ENCODE peak calls at places on chromosomes 7 and 10, in six cellular contexts. N is fibroblast of lung, S is glutamatergic neuron, A is fibroblast of the aortic adventitia, M is ascending aorta, U is bronchial epithelial cell. K is an unnamed sample.

GRCh38 chr10:123150229-123150985 is 2.5 kb downstream of the HMX2 start:
- DNase-seq in N (no peak), S (no peak), A (no peak), M (no peak), U (no peak), K (no peak)

GRCh38 chr10:5014936-5015335 is 11.3 kb upstream of the AKR1C2 start:
- DNase-seq in N (no peak), S (no peak), A (no peak), M (no peak), U (peak), K (no peak)

GRCh38 chr7:134757938-134758337 is 21.5 kb upstream of the CALD1 start:
- DNase-seq in N (peak), S (no peak), A (peak), M (no peak), U (no peak), K (peak)

GRCh38 chr7:151351967-151352366 is 10.4 kb downstream of the NUB1 start:
- DNase-seq in N (no peak), S (no peak), A (no peak), M (no peak), U (no peak), K (no peak)

GRCh38 chr7:104469135-104469820 is 140.9 kb downstream of the LHFPL3 start:
- DNase-seq in N (no peak), S (no peak), A (no peak), M (no peak), U (no peak), K (no peak)

GRCh38 chr10:86945361-86946214 is 11.8 kb downstream of the MMRN2 start:
- DNase-seq in N (peak), S (peak), A (peak), M (peak), U (no peak), K (no peak)

GRCh38 chr7:128830231-128831177 is at the start of gene FLNC:
- DNase-seq in N (peak), S (peak), A (peak), M (peak), U (no peak), K (peak)

GRCh38 chr10:25934673-25935139 is 677 bp downstream of the MYO3A start:
- DNase-seq in N (peak), S (peak), A (no peak), M (no peak), U (no peak), K (no peak)

GRCh38 chr7:35908305-35909223 is 107.7 kb downstream of the SEPTIN7 start:
- DNase-seq in N (no peak), S (no peak), A (no peak), M (no peak), U (no peak), K (no peak)

GRCh38 chr7:99380823-99381663 is 6.5 kb downstream of the ARPC1B start:
- DNase-seq in N (no peak), S (no peak), A (no peak), M (no peak), U (no peak), K (no peak)

GRCh38 chr10:33211123-33211878 is 123.2 kb downstream of the NRP1 start:
- DNase-seq in N (peak), S (no peak), A (peak), M (peak), U (no peak), K (peak)

GRCh38 chr7:26267631-26268166 is 24.0 kb upstream of the SNX10 start:
- DNase-seq in N (no peak), S (no peak), A (no peak), M (no peak), U (no peak), K (no peak)

GRCh38 chr7:128687131-128687530 is 15.0 kb downstream of the GARIN1A start:
- DNase-seq in N (no peak), S (no peak), A (no peak), M (no peak), U (no peak), K (no peak)

GRCh38 chr7:35548291-35548690 is 146.6 kb downstream of the HERPUD2 start:
- DNase-seq in N (no peak), S (no peak), A (no peak), M (no peak), U (no peak), K (no peak)

GRCh38 chr7:32088336-32088975 is 18.2 kb upstream of the PDE1C start:
- DNase-seq in N (peak), S (peak), A (no peak), M (no peak), U (no peak), K (no peak)

GRCh38 chr10:69819713-69820506 is 18.2 kb downstream of the COL13A1 start:
- DNase-seq in N (peak), S (no peak), A (no peak), M (no peak), U (no peak), K (no peak)

GRCh38 chr7:4682621-4683042 is 537 bp downstream of the FOXK1 start:
- DNase-seq in N (peak), S (peak), A (peak), M (peak), U (peak), K (no peak)

GRCh38 chr7:39948375-39948774 is 1.7 kb upstream of the CDK13 start:
- DNase-seq in N (peak), S (no peak), A (no peak), M (no peak), U (no peak), K (no peak)

GRCh38 chr10:69362471-69362954 is 54.2 kb downstream of the TACR2 start:
- DNase-seq in N (peak), S (peak), A (peak), M (peak), U (peak), K (peak)

GRCh38 chr7:121798896-121799295 is 74.1 kb upstream of the PTPRZ1 start:
- DNase-seq in N (peak), S (no peak), A (no peak), M (no peak), U (peak), K (no peak)

GRCh38 chr10:65742851-65743250 is 1183.0 kb upstream of the LRRTM3 start:
- DNase-seq in N (no peak), S (no peak), A (no peak), M (no peak), U (no peak), K (no peak)

DNA sequence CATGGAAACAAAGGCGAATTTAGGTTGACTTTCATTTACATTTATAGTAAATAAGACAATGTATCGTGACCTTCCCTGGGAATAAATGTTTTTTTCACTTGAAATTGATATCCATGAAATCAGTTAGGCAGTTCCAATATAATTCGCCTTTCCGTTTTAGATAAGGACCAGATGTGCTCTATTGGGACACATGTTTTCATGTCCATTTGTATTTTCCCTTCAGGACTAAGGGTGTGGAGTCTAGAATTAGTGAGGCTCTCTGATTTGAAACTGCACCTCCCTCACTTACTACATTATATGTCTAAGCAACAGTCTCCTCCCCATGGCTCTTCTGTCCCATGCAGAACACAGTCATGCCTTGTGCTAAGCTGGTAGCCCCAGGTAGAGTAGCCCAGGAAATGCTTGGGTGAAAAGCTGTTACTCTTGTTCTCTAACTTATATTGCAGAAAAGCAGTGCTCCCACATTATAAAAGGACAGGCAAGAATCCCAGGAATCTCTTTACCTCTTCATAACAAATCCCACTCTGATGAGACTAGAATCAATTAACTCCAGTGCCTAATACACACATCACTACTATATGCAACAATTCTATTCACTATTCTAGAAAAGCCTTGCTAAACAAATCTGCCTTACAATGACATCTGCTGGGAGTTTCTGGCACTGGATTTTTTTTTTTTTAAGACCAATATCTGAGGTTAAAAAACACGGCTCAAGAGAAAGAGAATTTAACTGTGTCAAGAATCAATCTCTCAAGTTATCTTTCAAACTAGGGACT is 293.9 kb downstream of the SNX13 start:
- DNase-seq in N (peak), S (no peak), A (peak), M (no peak), U (peak), K (no peak)
- TF ChIP-seq CTCF in N (peak), S (no peak), A (peak), M (no peak), U (peak), K (peak)

GRCh38 chr7:132576723-132577089 is 436 bp upstream of the PLXNA4 start:
- DNase-seq in N (no peak), S (peak), A (no peak), M (no peak), U (no peak), K (no peak)

GRCh38 chr7:132575987-132576722 is at the start of gene PLXNA4:
- DNase-seq in N (peak), S (peak), A (peak), M (no peak), U (no peak), K (no peak)

GRCh38 chr7:132574281-132574680 is 2.0 kb downstream of the PLXNA4 start:
- DNase-seq in N (no peak), S (no peak), A (no peak), M (no peak), U (no peak), K (no peak)

GRCh38 chr7:132577206-132578049 is 1.2 kb upstream of the PLXNA4 start:
- DNase-seq in N (peak), S (peak), A (peak), M (peak), U (no peak), K (peak)

DNA sequence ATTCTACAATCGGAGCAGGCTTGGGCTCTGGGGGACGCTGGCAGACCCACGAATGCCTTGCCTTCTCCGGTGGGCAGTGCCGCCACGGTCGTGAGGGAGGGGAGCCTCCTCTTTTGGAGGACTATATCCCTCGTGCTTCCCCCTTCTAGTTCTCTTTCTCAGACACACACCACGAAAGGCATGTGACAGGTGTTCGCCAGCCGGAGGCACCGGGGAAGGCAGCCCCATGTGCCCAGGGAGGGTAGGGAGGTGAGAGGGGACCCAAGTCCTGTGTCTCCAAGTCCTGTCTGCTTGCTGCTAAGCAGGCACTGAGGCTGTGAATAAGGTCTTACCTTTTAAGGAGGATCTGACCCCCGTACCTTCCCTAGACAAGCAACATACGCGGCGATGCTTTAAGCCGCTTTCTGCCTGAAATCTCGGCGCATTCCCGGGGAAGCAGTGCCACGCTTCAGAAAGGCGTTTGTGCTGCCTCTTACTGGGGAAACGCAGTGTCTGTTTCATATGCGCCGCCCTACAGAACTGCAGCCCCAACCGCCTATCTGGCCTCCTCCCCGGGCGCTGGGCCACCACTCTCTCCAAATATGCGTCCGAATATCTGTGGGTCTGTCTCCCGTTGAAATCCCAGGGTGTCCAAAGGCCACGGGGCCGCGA is 809 bp downstream of the PLXNA4 start:
- DNase-seq in N (peak), S (peak), A (peak), M (peak), U (peak), K (peak)
- TF ChIP-seq CTCF in N (peak), S (no peak), A (peak), M (no peak), U (no peak), K (peak)

GRCh38 chr10:121302541-121303180 is 295.6 kb downstream of the FGFR2 start:
- DNase-seq in N (no peak), S (no peak), A (no peak), M (no peak), U (peak), K (no peak)
- TF ChIP-seq CTCF in N (no peak), S (no peak), A (no peak), M (no peak), U (no peak), K (no peak)

GRCh38 chr10:60042262-60042661 is 135.9 kb upstream of the CCDC6 start:
- DNase-seq in N (no peak), S (no peak), A (no peak), M (no peak), U (no peak), K (no peak)
- TF ChIP-seq CTCF in N (no peak), S (no peak), A (no peak), M (no peak), U (no peak), K (no peak)

GRCh38 chr10:103603382-103603781 is 109.9 kb downstream of the NEURL1 start:
- DNase-seq in N (no peak), S (no peak), A (no peak), M (no peak), U (no peak), K (no peak)

GRCh38 chr10:103602852-103603155 is 109.3 kb downstream of the NEURL1 start:
- DNase-seq in N (no peak), S (no peak), A (no peak), M (no peak), U (no peak), K (no peak)

GRCh38 chr10:103609231-103610082 is 116.0 kb downstream of the NEURL1 start:
- DNase-seq in N (peak), S (no peak), A (no peak), M (no peak), U (no peak), K (no peak)

GRCh38 chr10:103602028-103602851 is 108.7 kb downstream of the NEURL1 start:
- DNase-seq in N (no peak), S (no peak), A (no peak), M (no peak), U (no peak), K (no peak)

DNA sequence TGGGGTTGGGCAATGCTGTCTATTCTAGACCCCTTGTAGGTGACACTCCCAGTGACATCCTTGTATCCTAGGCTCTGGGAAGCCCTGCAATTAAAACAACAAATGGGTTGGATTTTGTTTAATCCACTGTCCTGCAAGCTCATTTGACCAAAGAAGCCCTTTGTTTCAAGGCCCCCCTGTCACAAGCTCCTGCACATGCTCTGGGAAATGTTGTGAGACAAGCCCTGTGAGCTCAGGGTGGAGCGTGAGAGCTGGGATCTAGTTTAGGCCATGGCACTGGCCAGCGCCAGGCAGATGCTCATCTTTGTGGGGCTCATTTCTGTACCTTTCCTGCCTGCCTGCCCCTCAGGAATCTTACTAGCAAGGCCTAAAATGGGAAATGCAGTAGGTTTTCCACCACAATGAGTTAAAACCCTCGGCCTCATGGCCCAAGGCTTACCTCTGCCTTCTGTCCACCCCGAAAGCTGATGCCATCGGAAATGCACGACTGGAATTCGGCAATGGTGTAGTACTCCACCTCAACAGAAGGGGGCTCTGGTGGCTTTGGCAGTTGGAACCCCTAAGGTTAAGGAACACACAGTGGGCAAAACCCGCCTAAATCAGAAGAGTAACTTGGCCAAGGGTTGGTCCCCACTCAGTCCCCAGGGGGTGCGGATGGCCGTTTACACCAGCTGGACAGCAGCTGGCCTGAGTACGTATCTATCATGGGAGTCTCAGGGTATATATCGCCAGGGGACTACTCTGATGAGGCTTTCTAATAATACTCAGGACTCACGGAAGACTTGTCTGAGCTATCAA is 112.1 kb downstream of the NEURL1 start:
- DNase-seq in N (peak), S (no peak), A (peak), M (peak), U (peak), K (peak)
- TF ChIP-seq CTCF in N (peak), S (peak), A (peak), M (peak), U (peak), K (peak)

DNA sequence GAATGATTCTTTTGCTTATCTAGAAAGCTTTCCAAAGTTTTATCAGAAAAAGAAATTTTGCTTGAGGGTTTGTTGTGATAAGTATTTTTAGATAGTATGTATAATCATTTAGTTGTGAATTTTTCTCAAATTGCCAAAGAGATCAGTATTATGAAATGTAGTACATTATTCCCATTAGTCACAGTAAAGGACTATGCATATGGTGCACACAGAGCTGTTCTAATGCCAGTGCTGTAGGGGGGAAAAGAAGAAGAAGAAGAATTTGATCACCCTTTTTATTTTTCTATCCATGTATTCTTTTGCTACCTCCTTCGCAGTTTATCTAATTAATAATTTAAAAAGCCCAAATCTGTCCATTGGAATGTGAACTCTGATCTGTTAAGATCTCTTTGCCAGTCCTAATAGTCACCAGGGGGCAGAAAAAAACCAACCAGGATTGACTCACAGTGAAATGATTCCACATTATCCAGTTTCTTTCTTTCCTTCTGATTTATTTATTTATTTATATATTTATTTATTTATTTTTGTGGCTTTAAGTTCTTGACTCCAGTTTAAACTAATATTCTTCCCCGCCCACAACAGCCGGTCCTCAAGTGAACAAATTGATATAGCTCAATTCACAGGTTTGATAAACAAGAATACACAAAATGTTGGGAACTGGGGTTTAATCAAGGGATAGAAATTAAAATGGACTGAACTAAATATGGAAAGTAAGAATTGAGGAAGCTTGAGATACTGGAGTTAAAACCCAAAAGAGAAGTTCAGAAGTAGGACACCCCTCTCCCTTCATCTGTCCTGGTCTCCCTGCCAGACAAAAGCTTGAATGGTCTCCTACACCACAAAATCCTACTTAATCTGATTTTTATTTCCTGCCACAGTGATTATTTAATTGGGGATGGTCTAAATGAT is 4.9 kb downstream of the RBM20 start:
- DNase-seq in N (no peak), S (no peak), A (no peak), M (no peak), U (peak), K (peak)
- TF ChIP-seq CTCF in N (no peak), S (no peak), A (no peak), M (no peak), U (no peak), K (peak)

DNA sequence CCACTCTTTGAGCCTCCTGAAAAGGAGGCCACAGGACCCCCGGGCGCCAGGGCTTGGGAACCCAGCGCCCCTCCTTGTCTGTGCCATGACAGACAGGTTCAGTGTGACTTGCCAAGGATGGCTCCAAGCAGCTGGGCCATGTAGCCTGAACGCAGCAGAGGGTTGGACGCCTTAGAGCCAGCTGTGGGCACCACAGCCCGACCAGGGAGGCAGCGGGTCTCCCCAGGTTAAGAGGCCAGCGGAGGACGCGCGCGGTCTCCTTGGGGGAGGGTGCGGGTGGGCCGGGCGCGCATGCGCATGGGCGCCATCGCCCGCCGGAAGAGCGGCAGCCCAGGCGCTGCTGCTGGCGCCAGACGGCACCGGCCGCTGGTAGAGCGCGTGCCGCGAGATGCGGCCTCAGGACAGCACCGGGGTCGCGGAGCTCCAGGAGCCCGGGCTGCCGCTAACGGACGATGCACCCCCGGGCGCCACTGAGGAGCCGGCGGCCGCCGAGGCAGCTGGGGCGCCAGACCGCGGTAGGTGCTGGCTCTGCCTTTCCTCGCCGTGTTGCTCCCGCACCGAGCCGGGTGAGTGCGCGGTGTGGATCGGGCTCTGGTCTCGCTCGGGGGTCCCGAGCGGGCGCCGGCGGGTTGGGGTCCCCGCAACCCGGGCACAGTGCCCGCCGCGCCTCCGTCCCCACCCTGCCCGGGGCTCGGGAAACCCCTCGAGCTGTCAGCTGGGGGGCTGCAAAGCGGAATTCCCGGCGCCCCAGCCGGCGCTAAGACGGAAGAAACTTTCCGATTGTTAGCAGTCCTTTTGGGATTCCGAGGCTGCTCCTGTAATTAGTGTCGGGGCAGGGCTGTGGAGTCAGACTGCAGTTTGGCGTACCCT is at the start of gene SLC35G1:
- DNase-seq in N (peak), S (peak), A (peak), M (peak), U (peak), K (peak)
- TF ChIP-seq CTCF in N (no peak), S (no peak), A (no peak), M (no peak), U (no peak), K (no peak)

K was measured in brain microvascular endothelial cell.